ENCODE peak calls at places on chromosome 21, in six cellular contexts. Z is neuronal stem cell, Y is H1, F is IMR-90, A is H9, B is mesenchymal stem cell. T is an unnamed sample.

GRCh38 chr21:26849428-26850115 is 4.4 kb upstream of the ADAMTS1 start:
- DNase-seq in Z (peak; percentile 43), Y (no peak), F (peak; percentile 80), A (no peak), B (peak; percentile 75), T (peak; percentile 64)

GRCh38 chr21:34132202-34132601 is 58.8 kb downstream of the MRPS6 start:
- DNase-seq in Z (no peak), Y (no peak), F (no peak), A (no peak), B (no peak), T (peak; percentile 18)

GRCh38 chr21:14581902-14582457 is 35.9 kb upstream of the SAMSN1 start:
- DNase-seq in Z (no peak), Y (no peak), F (no peak), A (no peak), B (peak; percentile 13), T (peak; percentile 13)

GRCh38 chr21:31012133-31013089 is 25.9 kb downstream of the KRTAP19-8 start:
- DNase-seq in Z (no peak), Y (no peak), F (no peak), A (no peak), B (no peak), T (no peak)

GRCh38 chr21:34603002-34603709 is 11.8 kb downstream of the RCAN1 start:
- DNase-seq in Z (peak; percentile 53), Y (peak; percentile 66), F (peak; percentile 70), A (peak; percentile 88), B (peak; percentile 70), T (peak; percentile 75)

GRCh38 chr21:15826147-15826780 is 96.5 kb downstream of the USP25 start:
- DNase-seq in Z (peak; percentile 14), Y (no peak), F (peak; percentile 54), A (peak; percentile 36), B (peak; percentile 52), T (peak; percentile 87)

GRCh38 chr21:15004721-15005370 is 60.0 kb downstream of the NRIP1 start:
- DNase-seq in Z (no peak), Y (no peak), F (peak; percentile 73), A (no peak), B (no peak), T (no peak)

GRCh38 chr21:34330055-34330454 is 33.8 kb upstream of the KCNE2 start:
- DNase-seq in Z (no peak), Y (no peak), F (no peak), A (no peak), B (no peak), T (peak; percentile 15)

GRCh38 chr21:46458315-46459023 is at the start of gene DIP2A:
- DNase-seq in Z (peak; percentile 97), Y (peak; percentile 94), F (peak; percentile 95), A (peak; percentile 98), B (peak; percentile 97), T (peak; percentile 99)

GRCh38 chr21:26501622-26502021 is 71.5 kb downstream of the CYYR1 start:
- DNase-seq in Z (no peak), Y (no peak), F (no peak), A (no peak), B (no peak), T (no peak)

GRCh38 chr21:43933146-43933673 is 68.2 kb downstream of the AGPAT3 start:
- DNase-seq in Z (no peak), Y (no peak), F (no peak), A (no peak), B (no peak), T (no peak)

DNA sequence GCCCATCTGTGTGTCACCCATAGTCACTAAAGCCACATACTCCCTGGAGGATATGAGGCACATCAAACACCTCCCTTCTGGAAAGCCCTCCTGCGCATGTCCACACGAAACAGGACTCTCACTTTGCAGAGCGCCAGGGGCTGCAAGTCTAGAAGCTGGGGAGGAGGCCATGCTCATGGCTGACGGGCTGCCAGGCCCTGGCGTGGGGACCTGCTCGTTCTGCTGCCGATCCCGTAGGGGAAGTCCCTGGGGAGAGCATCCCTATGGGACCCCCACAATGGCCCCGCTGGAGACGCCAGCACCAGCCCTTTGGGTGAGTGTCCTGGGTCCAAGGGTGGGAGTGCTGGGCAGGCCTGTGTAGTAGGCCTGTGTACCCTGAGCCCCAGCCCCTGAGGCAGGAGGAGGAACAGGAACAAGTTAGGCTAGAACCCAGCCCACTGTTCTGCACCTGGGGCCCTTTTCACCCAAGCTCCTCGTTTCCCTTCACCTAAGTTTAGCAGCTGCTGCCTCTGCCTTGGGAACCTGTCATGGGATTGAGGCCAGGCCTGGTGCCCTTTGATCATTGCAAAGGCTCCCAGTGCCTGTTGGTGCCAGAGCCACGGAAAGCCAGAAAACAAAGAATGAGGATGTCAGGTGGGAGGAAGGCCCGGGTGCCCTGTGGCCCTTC is 9.9 kb downstream of the FAM3B start:
- DNase-seq in Z (no peak), Y (no peak), F (no peak), A (no peak), B (no peak), T (no peak)
- H2BK15ac ChIP-seq in Z (no peak overlapping the region), Y (no peak overlapping the region), F (no peak overlapping the region), A (no peak overlapping the region), B (no peak overlapping the region), T (no peak overlapping the region)

GRCh38 chr21:37369307-37369854 is 2.8 kb downstream of the DYRK1A start:
- DNase-seq in Z (no peak), Y (no peak), F (no peak), A (no peak), B (no peak), T (no peak)
- H3K4ac ChIP-seq in Z (no peak overlapping the region), Y (no peak overlapping the region), F (no peak overlapping the region), A (no peak overlapping the region), B (no peak overlapping the region), T (no peak overlapping the region)

DNA sequence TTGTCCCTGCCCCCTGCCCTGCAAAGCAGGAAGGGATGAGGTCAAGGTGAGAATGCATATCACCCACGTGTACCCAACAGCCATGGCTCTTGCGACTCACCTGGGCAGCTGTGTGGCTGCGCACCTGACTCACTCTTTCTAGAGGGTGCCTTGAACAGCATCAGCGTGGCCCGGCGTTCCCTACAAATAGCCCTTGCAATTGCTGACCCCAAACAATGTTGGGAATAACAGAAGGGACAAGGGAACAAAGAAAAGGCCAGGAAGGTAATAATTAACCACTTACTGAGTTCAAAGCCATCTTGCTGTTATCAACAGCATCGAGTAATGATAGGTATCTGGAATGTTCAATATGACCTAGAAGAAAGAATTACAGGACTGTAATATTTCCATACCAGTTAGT is 10.1 kb downstream of the TMPRSS2 start:
- DNase-seq in Z (no peak), Y (no peak), F (no peak), A (no peak), B (no peak), T (no peak)
- H2BK120ac ChIP-seq in Z (no peak overlapping the region), Y (no peak overlapping the region), F (no peak overlapping the region), A (no peak overlapping the region), B (no peak overlapping the region), T (no peak overlapping the region)

GRCh38 chr21:29423521-29423920 is 124.8 kb downstream of the BACH1 start:
- DNase-seq in Z (no peak), Y (no peak), F (no peak), A (no peak), B (no peak), T (no peak)
- H2BK15ac ChIP-seq in Z (no peak overlapping the region), Y (no peak overlapping the region), F (no peak overlapping the region), A (no peak overlapping the region), B (no peak overlapping the region), T (no peak overlapping the region)

GRCh38 chr21:45323487-45324380 is 36.0 kb upstream of the POFUT2 start:
- DNase-seq in Z (no peak), Y (no peak), F (peak; percentile 39), A (no peak), B (peak; percentile 51), T (no peak)
- H3K4ac ChIP-seq in Z (no peak overlapping the region), Y (peak overlapping the region; percentile 59), F (peak overlapping the region; percentile 41), A (no peak overlapping the region), B (peak overlapping the region; percentile 77), T (no peak overlapping the region)

DNA sequence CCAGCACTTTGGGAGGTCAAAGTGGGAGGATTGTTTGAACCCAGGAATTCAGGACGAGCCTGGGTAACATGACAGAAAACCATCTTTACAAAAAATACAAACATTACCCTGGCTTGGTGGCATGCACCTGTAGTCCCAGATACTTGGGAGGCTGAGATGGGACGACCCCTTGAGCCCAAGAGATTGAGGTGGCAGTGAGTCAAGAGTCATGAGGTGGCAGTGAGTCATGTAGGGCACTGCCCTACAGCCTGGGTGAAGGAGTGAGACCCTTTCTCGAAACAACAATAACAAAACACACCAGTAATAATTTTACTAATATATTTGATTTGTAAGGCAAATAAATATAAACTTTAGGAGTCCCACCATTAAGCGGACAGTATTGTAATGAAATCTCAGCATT is 1906.2 kb downstream of the NCAM2 start:
- DNase-seq in Z (no peak), Y (no peak), F (no peak), A (no peak), B (no peak), T (no peak)
- H2BK120ac ChIP-seq in Z (no peak overlapping the region), Y (no peak overlapping the region), F (no peak overlapping the region), A (no peak overlapping the region), B (no peak overlapping the region), T (no peak overlapping the region)

T was measured in mesendoderm.